ENCODE peak calls at places on chromosomes 1 and 21, in nine cellular contexts. X, P, W, V, T, S, I, O and G are unnamed samples.

GRCh38 chr1:67552336-67552759 is 122.1 kb upstream of the SERBP1 start:
- DNase-seq in T (peak), X (no peak), S (peak), V (no peak), O (no peak), I (no peak), P (no peak), W (no peak), G (no peak)

GRCh38 chr1:150708595-150708994 is 11.6 kb upstream of the GOLPH3L start:
- DNase-seq in T (no peak), I (no peak), O (no peak), X (peak), P (no peak), S (no peak), V (no peak), W (no peak), G (no peak)

GRCh38 chr1:66778266-66778665 is 22.8 kb downstream of the INSL5 start:
- DNase-seq in I (no peak), V (no peak), T (no peak), X (no peak), O (no peak), P (peak), S (no peak), W (no peak), G (no peak)

GRCh38 chr1:226223157-226223785 is at the start of gene MIXL1:
- DNase-seq in T (no peak), W (peak), V (no peak), O (no peak), I (no peak), P (no peak), S (peak), X (no peak), G (no peak)

GRCh38 chr1:76053021-76053420 is 21.5 kb upstream of the ST6GALNAC3 start:
- DNase-seq in W (no peak), I (no peak), O (no peak), T (no peak), V (no peak), X (peak), S (no peak), P (no peak), G (peak)

GRCh38 chr1:168202941-168203654 is 22.7 kb upstream of the SFT2D2 start:
- DNase-seq in S (peak), I (no peak), V (no peak), T (peak), O (no peak), X (no peak), P (no peak), W (peak), G (peak)

GRCh38 chr21:45409466-45410150 is 4.6 kb downstream of the COL18A1 start:
- DNase-seq in T (peak), I (peak), X (no peak), P (no peak), W (peak), V (no peak), S (no peak), O (no peak), G (no peak)

GRCh38 chr1:246690100-246690499 is 34.1 kb upstream of the SCCPDH start:
- DNase-seq in W (no peak), T (no peak), S (no peak), I (no peak), V (no peak), X (no peak), P (no peak), O (no peak), G (no peak)

GRCh38 chr1:29585656-29586055 is 349.3 kb downstream of the PTPRU start:
- DNase-seq in T (no peak), V (no peak), P (no peak), X (no peak), I (no peak), W (no peak), O (no peak), S (no peak), G (no peak)

GRCh38 chr1:151835596-151835995 is 4.0 kb upstream of the RORC start:
- DNase-seq in O (no peak), P (no peak), X (no peak), S (no peak), T (no peak), I (no peak), W (no peak), V (no peak), G (no peak)

GRCh38 chr1:67689267-67690017 is 4.4 kb downstream of the GADD45A start:
- DNase-seq in P (no peak), I (no peak), S (no peak), X (no peak), W (no peak), O (no peak), T (peak), V (no peak), G (no peak)

GRCh38 chr1:32094721-32095521 is 12.9 kb upstream of the KPNA6 start:
- DNase-seq in X (no peak), P (no peak), O (no peak), S (no peak), I (no peak), T (peak), W (no peak), V (no peak), G (no peak)

GRCh38 chr1:211036701-211037494 is 97.0 kb downstream of the KCNH1 start:
- DNase-seq in P (no peak), T (peak), V (no peak), I (no peak), S (peak), W (peak), X (no peak), O (no peak), G (peak)

GRCh38 chr1:36389960-36390359 is 4.2 kb upstream of the STK40 start:
- DNase-seq in O (no peak), W (no peak), T (no peak), P (no peak), I (no peak), S (no peak), V (no peak), X (no peak), G (no peak)

GRCh38 chr1:229223498-229223897 is 47.4 kb upstream of the RAB4A start:
- DNase-seq in O (no peak), I (no peak), X (no peak), V (no peak), P (no peak), T (no peak), S (peak), W (no peak), G (no peak)

GRCh38 chr1:3219005-3219724 is 150.2 kb downstream of the PRDM16 start:
- DNase-seq in P (peak), S (peak), I (no peak), W (no peak), O (peak), X (no peak), T (peak), V (no peak), G (no peak)

GRCh38 chr1:12001249-12001917 is 17.9 kb upstream of the MIIP start:
- DNase-seq in S (no peak), T (no peak), P (peak), V (no peak), W (peak), O (peak), X (peak), I (no peak), G (peak)

GRCh38 chr1:243846761-243847160 is 3.3 kb downstream of the AKT3 start:
- DNase-seq in S (no peak), I (no peak), P (no peak), X (no peak), O (no peak), W (no peak), V (no peak), T (no peak), G (no peak)

GRCh38 chr1:243471026-243471685 is 215.3 kb downstream of the SDCCAG8 start:
- DNase-seq in S (no peak), X (no peak), W (no peak), I (no peak), O (no peak), T (no peak), P (no peak), V (no peak), G (no peak)

GRCh38 chr1:3264456-3264855 is 190.0 kb upstream of the ARHGEF16 start:
- DNase-seq in S (no peak), X (no peak), W (no peak), I (no peak), T (no peak), V (no peak), O (no peak), P (no peak), G (no peak)

GRCh38 chr1:167288390-167289062 is 67.8 kb downstream of the POU2F1 start:
- DNase-seq in T (no peak), X (no peak), W (no peak), P (no peak), V (no peak), I (no peak), S (no peak), O (no peak), G (no peak)

GRCh38 chr1:233328661-233329498 is 1.4 kb downstream of the MAP3K21 start:
- DNase-seq in V (no peak), T (peak), S (peak), X (no peak), O (no peak), P (peak), W (no peak), I (peak), G (no peak)

GRCh38 chr1:2205191-2205952 is 10.8 kb upstream of the FAAP20 start:
- DNase-seq in S (peak), W (peak), V (peak), T (peak), P (peak), O (peak), I (peak), X (peak), G (peak)

GRCh38 chr1:56146449-56146848 is 432.9 kb downstream of the PLPP3 start:
- DNase-seq in X (no peak), I (no peak), O (no peak), T (no peak), W (peak), V (no peak), S (no peak), P (no peak), G (peak)

GRCh38 chr1:232450626-232451025 is 179.3 kb downstream of the SIPA1L2 start:
- DNase-seq in I (no peak), O (no peak), P (no peak), V (no peak), T (no peak), S (no peak), X (no peak), W (peak), G (no peak)

GRCh38 chr1:234000557-234001081 is 96.1 kb downstream of the SLC35F3 start:
- DNase-seq in P (no peak), X (no peak), I (no peak), T (no peak), O (peak), W (no peak), V (no peak), S (no peak), G (no peak)

GRCh38 chr1:207049974-207050391 is 1.0 kb downstream of the YOD1 start:
- DNase-seq in P (peak), W (peak), V (no peak), T (peak), S (peak), X (peak), I (peak), O (no peak), G (peak)

GRCh38 chr1:10909697-10910489 is 102.6 kb upstream of the TARDBP start:
- DNase-seq in W (peak), I (peak), T (peak), S (peak), V (peak), X (peak), P (peak), O (no peak), G (peak)

GRCh38 chr1:32241011-32241763 is 5.8 kb upstream of the FAM167B start:
- DNase-seq in V (no peak), S (peak), T (peak), W (peak), I (peak), O (peak), X (peak), P (peak), G (no peak)

GRCh38 chr1:209769171-209769904 is 13.5 kb downstream of the TRAF3IP3 start:
- DNase-seq in I (peak), X (peak), T (peak), W (peak), V (peak), O (no peak), P (no peak), S (no peak), G (peak)

GRCh38 chr1:110215621-110216020 is 5.5 kb downstream of the KCNC4 start:
- DNase-seq in X (no peak), V (no peak), O (no peak), I (no peak), T (no peak), S (no peak), P (no peak), W (no peak), G (no peak)

GRCh38 chr1:17319561-17320350 is 11.8 kb downstream of the PADI4 start:
- DNase-seq in P (no peak), O (no peak), S (no peak), X (no peak), V (no peak), I (no peak), T (no peak), W (no peak), G (no peak)

GRCh38 chr1:226892534-226892895 is 22.1 kb downstream of the PSEN2 start:
- DNase-seq in P (no peak), T (no peak), O (no peak), I (no peak), S (no peak), V (no peak), W (no peak), X (no peak), G (no peak)

GRCh38 chr1:185488673-185489311 is 171.7 kb upstream of the IVNS1ABP start:
- DNase-seq in I (no peak), W (no peak), S (peak), T (no peak), X (no peak), V (no peak), O (no peak), P (no peak), G (no peak)

GRCh38 chr1:156641761-156642264 is at the start of gene BCAN:
- DNase-seq in X (no peak), O (peak), V (no peak), S (no peak), I (no peak), T (no peak), W (no peak), P (peak), G (peak)